ENCODE peak calls at places on chromosome 11, in eight cellular contexts. M, S, Q, L, R, T, P and I are unnamed samples.

GRCh38 chr11:1090600-1091331 is 16.1 kb downstream of the MUC2 start:
- DNase-seq in P (no peak), Q (no peak), S (peak), R (no peak), M (no peak), T (no peak), L (no peak), I (no peak)

GRCh38 chr11:131428853-131429252 is 58.4 kb downstream of the NTM start:
- DNase-seq in Q (no peak), T (no peak), P (no peak), L (no peak), R (no peak), S (no peak), M (no peak), I (no peak)

GRCh38 chr11:75152651-75153553 is 2.0 kb downstream of the SLCO2B1 start:
- DNase-seq in Q (no peak), L (no peak), T (no peak), R (no peak), P (no peak), S (no peak), M (no peak), I (no peak)

GRCh38 chr11:2809854-2810253 is 75.7 kb downstream of the CDKN1C start:
- DNase-seq in Q (no peak), T (no peak), S (no peak), P (no peak), R (no peak), M (no peak), L (no peak), I (no peak)

GRCh38 chr11:34537636-34538035 is 24.0 kb upstream of the ELF5 start:
- DNase-seq in Q (no peak), M (no peak), P (no peak), L (no peak), S (no peak), R (no peak), T (no peak), I (no peak)

GRCh38 chr11:9821008-9821752 is 157.3 kb downstream of the SWAP70 start:
- DNase-seq in M (no peak), L (no peak), R (no peak), S (no peak), Q (no peak), T (no peak), P (no peak), I (no peak)

GRCh38 chr11:2914475-2915195 is 14.6 kb downstream of the PHLDA2 start:
- DNase-seq in L (no peak), S (no peak), Q (peak), P (no peak), R (no peak), M (no peak), T (no peak), I (no peak)

GRCh38 chr11:20964985-20965384 is 295.6 kb downstream of the NELL1 start:
- DNase-seq in R (no peak), Q (no peak), S (no peak), L (no peak), M (peak), P (no peak), T (no peak), I (no peak)

GRCh38 chr11:68470304-68470811 is 9.8 kb downstream of the PPP6R3 start:
- DNase-seq in S (no peak), P (no peak), Q (peak), T (no peak), L (no peak), M (no peak), R (no peak), I (no peak)

GRCh38 chr11:20912046-20912821 is 242.8 kb downstream of the NELL1 start:
- DNase-seq in S (no peak), L (no peak), M (no peak), P (no peak), R (no peak), T (no peak), Q (no peak), I (no peak)

GRCh38 chr11:28529046-28529445 is 420.9 kb downstream of the METTL15 start:
- DNase-seq in M (no peak), S (no peak), L (no peak), Q (no peak), T (no peak), R (no peak), P (no peak), I (no peak)

GRCh38 chr11:114296979-114297372 is 777 bp downstream of the NNMT start:
- DNase-seq in M (peak), R (no peak), P (no peak), L (no peak), S (no peak), Q (no peak), T (no peak), I (no peak)

GRCh38 chr11:95512177-95512576 is 277.4 kb downstream of the FAM76B start:
- DNase-seq in L (no peak), Q (no peak), S (no peak), T (no peak), M (peak), P (no peak), R (no peak), I (no peak)

GRCh38 chr11:128924109-128924508 is 18.6 kb downstream of the TP53AIP1 start:
- DNase-seq in R (no peak), P (no peak), L (no peak), Q (no peak), S (peak), M (no peak), T (no peak), I (no peak)

GRCh38 chr11:32304521-32304920 is 130.8 kb downstream of the WT1 start:
- DNase-seq in M (no peak), P (no peak), T (no peak), L (no peak), R (no peak), S (no peak), Q (no peak), I (no peak)

GRCh38 chr11:74683279-74683871 is 47.9 kb downstream of the CHRDL2 start:
- DNase-seq in P (peak), S (peak), T (no peak), L (no peak), Q (peak), R (no peak), M (no peak), I (no peak)

GRCh38 chr11:29538339-29539036 is 478.3 kb downstream of the KCNA4 start:
- DNase-seq in Q (no peak), P (no peak), L (no peak), S (no peak), M (peak), T (no peak), R (no peak), I (no peak)

GRCh38 chr11:47220401-47220821 is 5.6 kb downstream of the DDB2 start:
- DNase-seq in R (no peak), M (peak), Q (no peak), T (no peak), P (no peak), L (peak), S (no peak), I (no peak)

GRCh38 chr11:83464181-83464580 is 178.0 kb upstream of the CCDC90B start:
- DNase-seq in T (no peak), Q (no peak), M (no peak), P (no peak), R (no peak), S (no peak), L (no peak), I (no peak)

GRCh38 chr11:80831374-80831773 is 1390.5 kb upstream of the TENM4 start:
- DNase-seq in R (no peak), L (no peak), T (no peak), P (no peak), Q (no peak), S (no peak), M (no peak), I (no peak)

GRCh38 chr11:45655831-45656230 is 9.6 kb downstream of the CHST1 start:
- DNase-seq in L (no peak), R (no peak), Q (peak), T (peak), M (no peak), P (no peak), S (peak), I (no peak)

GRCh38 chr11:35321532-35322320 is 97.6 kb downstream of the SLC1A2 start:
- DNase-seq in L (no peak), P (no peak), R (no peak), M (peak), T (no peak), Q (no peak), S (no peak), I (no peak)

GRCh38 chr11:26072612-26073011 is 259.3 kb upstream of the ANO3 start:
- DNase-seq in Q (no peak), P (no peak), R (no peak), T (no peak), L (no peak), M (no peak), S (no peak), I (no peak)

GRCh38 chr11:29446132-29446531 is 570.7 kb downstream of the KCNA4 start:
- DNase-seq in R (no peak), Q (no peak), S (no peak), L (no peak), M (no peak), T (no peak), P (no peak), I (no peak)

GRCh38 chr11:64864473-64865285 is 13.7 kb downstream of the EHD1 start:
- DNase-seq in T (no peak), L (no peak), Q (no peak), M (peak), S (peak), P (no peak), R (peak), I (no peak)

GRCh38 chr11:61152816-61153592 is 8.2 kb downstream of the VPS37C start:
- DNase-seq in P (peak), Q (no peak), M (peak), R (no peak), S (peak), L (no peak), T (no peak), I (no peak)

GRCh38 chr11:15276616-15277015 is 161.9 kb downstream of the INSC start:
- DNase-seq in M (peak), Q (no peak), L (no peak), P (no peak), R (no peak), S (no peak), T (no peak), I (no peak)

GRCh38 chr11:2109541-2110019 is 29.6 kb downstream of the IGF2 start:
- DNase-seq in Q (no peak), T (no peak), S (no peak), P (no peak), M (no peak), L (no peak), R (peak), I (no peak)

GRCh38 chr11:94147433-94147845 is 18.8 kb downstream of the PANX1 start:
- DNase-seq in L (no peak), S (no peak), M (no peak), T (no peak), P (no peak), R (no peak), Q (no peak), I (no peak)

GRCh38 chr11:86511086-86511551 is 136.4 kb downstream of the CCDC81 start:
- DNase-seq in P (no peak), L (no peak), Q (no peak), R (no peak), M (peak), T (no peak), S (no peak), I (no peak)

GRCh38 chr11:85889676-85890579 is 34.7 kb downstream of the CCDC83 start:
- DNase-seq in P (peak), M (peak), T (no peak), S (no peak), R (no peak), Q (no peak), L (no peak), I (no peak)

GRCh38 chr11:79637219-79637618 is 196.4 kb upstream of the TENM4 start:
- DNase-seq in Q (no peak), S (no peak), L (no peak), M (no peak), T (no peak), P (no peak), R (no peak), I (no peak)

GRCh38 chr11:46072172-46072964 is 48.9 kb downstream of the PHF21A start:
- DNase-seq in L (no peak), M (peak), T (no peak), Q (no peak), R (no peak), S (no peak), P (no peak), I (no peak)

GRCh38 chr11:106409201-106409600 is 331.7 kb downstream of the AASDHPPT start:
- DNase-seq in T (no peak), M (no peak), L (no peak), P (no peak), S (no peak), R (no peak), Q (no peak), I (no peak)

GRCh38 chr11:85823816-85824215 is 12.9 kb upstream of the SYTL2 start:
- DNase-seq in S (no peak), M (no peak), P (no peak), L (no peak), Q (no peak), R (no peak), T (no peak), I (no peak)

GRCh38 chr11:6258571-6258998 is 1.1 kb upstream of the CCKBR start:
- DNase-seq in Q (peak), T (no peak), L (no peak), M (no peak), S (no peak), P (no peak), R (no peak), I (no peak)

DNA sequence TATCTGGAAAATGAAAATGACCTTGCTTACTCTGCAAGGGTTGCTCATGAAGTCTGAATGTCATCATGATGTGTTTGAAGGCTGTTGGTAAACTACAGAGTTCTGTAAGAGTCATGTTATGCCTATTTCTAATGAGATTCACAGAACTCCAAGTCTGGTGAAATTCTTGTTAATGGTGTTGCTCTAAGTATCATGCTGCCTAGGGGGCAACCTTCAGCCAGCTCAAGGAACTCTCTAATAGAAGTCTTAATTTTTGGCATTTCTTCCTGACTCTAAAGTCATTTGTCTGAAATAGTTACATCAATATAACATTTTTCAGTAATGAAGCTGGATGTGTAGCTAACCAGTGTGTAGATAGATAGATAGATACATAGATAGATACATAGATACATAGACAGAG is 302.8 kb downstream of the FAT3 start:
- DNase-seq in M (no peak), R (no peak), L (no peak), T (no peak), Q (no peak), P (no peak), S (no peak), I (no peak)
- TF ChIP-seq CTCF in M (no peak), R (peak), L (no peak), T (no peak), Q (no peak), P (no peak), S (no peak), I (peak)

GRCh38 chr11:123054301-123055065 is 7.5 kb downstream of the HSPA8 start:
- DNase-seq in T (no peak), Q (peak), L (no peak), R (peak), P (no peak), M (peak), S (no peak), I (peak)
- TF ChIP-seq CTCF in T (peak), Q (peak), L (peak), R (peak), P (peak), M (peak), S (peak), I (peak)

GRCh38 chr11:12971955-12972354 is 37.2 kb upstream of the RASSF10 start:
- DNase-seq in R (no peak), T (no peak), P (no peak), M (no peak), S (no peak), L (no peak), Q (no peak), I (no peak)

GRCh38 chr11:12968836-12969235 is 40.3 kb upstream of the RASSF10 start:
- DNase-seq in Q (no peak), R (no peak), P (no peak), S (no peak), M (no peak), T (no peak), L (no peak), I (no peak)

GRCh38 chr11:12968101-12968500 is 41.0 kb upstream of the RASSF10 start:
- DNase-seq in S (no peak), R (no peak), Q (no peak), L (no peak), P (no peak), M (no peak), T (no peak), I (no peak)

GRCh38 chr11:12975149-12975548 is 34.0 kb upstream of the RASSF10 start:
- DNase-seq in M (peak), Q (no peak), T (no peak), R (no peak), L (no peak), P (no peak), S (no peak), I (no peak)

DNA sequence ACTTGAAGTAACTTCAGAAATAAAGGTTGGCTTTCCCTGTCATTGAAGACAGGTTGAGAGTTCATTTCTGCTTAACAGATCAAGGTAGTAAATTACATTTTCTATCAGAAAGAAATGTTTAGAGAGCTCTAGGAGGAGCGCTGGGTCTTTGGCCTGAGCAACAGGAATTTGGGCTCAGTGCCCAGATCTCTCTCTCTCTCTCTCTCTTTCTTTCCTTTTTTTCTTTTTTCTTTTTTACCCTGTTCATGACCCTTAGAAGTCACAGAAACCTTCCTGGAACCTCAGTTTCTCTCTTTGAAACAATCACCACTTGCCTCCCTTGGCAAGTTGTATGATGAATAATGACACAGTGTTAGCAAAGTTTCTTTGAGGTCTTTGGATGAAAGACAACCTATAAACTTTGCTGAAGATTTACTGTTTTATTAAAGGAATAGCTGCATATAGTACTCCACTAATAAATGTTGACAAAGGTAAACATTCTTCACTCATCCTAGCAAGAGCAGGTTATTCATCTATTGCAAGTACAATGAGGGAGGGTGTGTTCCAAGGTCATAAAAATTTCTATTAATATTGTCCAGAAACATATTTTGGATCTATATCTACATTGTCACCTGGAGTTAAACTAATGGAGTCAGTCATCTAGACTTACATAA is 35.5 kb upstream of the RASSF10 start:
- DNase-seq in P (no peak), M (peak), L (no peak), T (no peak), S (no peak), R (no peak), Q (no peak), I (no peak)
- TF ChIP-seq CTCF in P (no peak), M (no peak), L (no peak), T (no peak), S (no peak), R (no peak), Q (no peak), I (no peak)

DNA sequence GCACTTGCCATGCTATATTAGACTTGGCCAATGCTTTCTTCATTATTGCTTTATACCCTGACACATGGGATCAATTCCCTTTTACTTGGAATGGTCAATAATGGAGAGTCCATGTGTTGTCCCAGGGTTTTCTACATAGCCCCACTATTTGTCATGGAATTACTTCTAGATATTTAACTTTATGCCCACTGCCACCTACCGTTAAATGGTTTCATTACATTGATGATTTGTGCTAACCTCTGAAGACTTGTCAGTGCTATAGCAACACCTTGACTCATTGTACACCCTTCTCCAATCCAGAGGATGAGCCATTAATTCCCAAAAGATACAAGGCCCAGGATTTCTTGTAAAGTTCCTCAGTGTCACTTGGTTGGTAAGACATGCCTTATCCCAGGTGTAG is 31.4 kb upstream of the SLC22A25 start:
- DNase-seq in R (no peak), Q (no peak), M (no peak), L (no peak), S (no peak), P (no peak), T (no peak), I (no peak)
- TF ChIP-seq CTCF in R (peak), Q (no peak), M (no peak), L (peak), S (no peak), P (no peak), T (no peak), I (no peak)